ENCODE peak calls at places on chromosomes 16 and 17, in eight cellular contexts. One of them, this sample, is unnamed.

GRCh38 chr17:44981221-44981968 is 13.3 kb upstream of the C1QL1 start:
- DNase-seq in hepatocyte: peak
- DNase-seq in lower lobe of right lung: no peak
- DNase-seq in tibial artery: no peak
- DNase-seq in PC-9: peak
- DNase-seq in DND-41: no peak
- DNase-seq in thoracic aorta: no peak
- DNase-seq in fibroblast of lung: peak
- DNase-seq in this sample: peak

GRCh38 chr16:6682142-6682811 is 650.4 kb upstream of the RBFOX1 start:
- DNase-seq in hepatocyte: peak
- DNase-seq in lower lobe of right lung: peak
- DNase-seq in tibial artery: peak
- DNase-seq in PC-9: no peak
- DNase-seq in DND-41: peak
- DNase-seq in thoracic aorta: no peak
- DNase-seq in fibroblast of lung: no peak
- DNase-seq in this sample: no peak

GRCh38 chr17:4968166-4968915 is 724 bp upstream of the SPAG7 start:
- DNase-seq in hepatocyte: peak
- DNase-seq in lower lobe of right lung: no peak
- DNase-seq in tibial artery: no peak
- DNase-seq in PC-9: peak
- DNase-seq in DND-41: no peak
- DNase-seq in thoracic aorta: no peak
- DNase-seq in fibroblast of lung: no peak
- DNase-seq in this sample: no peak

GRCh38 chr17:32142857-32143524 is 689 bp downstream of the RHOT1 start:
- DNase-seq in hepatocyte: peak
- DNase-seq in lower lobe of right lung: peak
- DNase-seq in tibial artery: peak
- DNase-seq in PC-9: peak
- DNase-seq in DND-41: peak
- DNase-seq in thoracic aorta: no peak
- DNase-seq in fibroblast of lung: peak
- DNase-seq in this sample: peak

GRCh38 chr17:44049294-44050080 is 17.0 kb downstream of the LSM12 start:
- DNase-seq in hepatocyte: no peak
- DNase-seq in lower lobe of right lung: no peak
- DNase-seq in tibial artery: no peak
- DNase-seq in PC-9: no peak
- DNase-seq in DND-41: no peak
- DNase-seq in thoracic aorta: no peak
- DNase-seq in fibroblast of lung: no peak
- DNase-seq in this sample: no peak

GRCh38 chr17:44599298-44600175 is 42.3 kb downstream of the FZD2 start:
- DNase-seq in hepatocyte: peak
- DNase-seq in lower lobe of right lung: no peak
- DNase-seq in tibial artery: peak
- DNase-seq in PC-9: peak
- DNase-seq in DND-41: no peak
- DNase-seq in thoracic aorta: peak
- DNase-seq in fibroblast of lung: peak
- DNase-seq in this sample: peak

GRCh38 chr17:27296427-27296979 is 2.6 kb downstream of the WSB1 start:
- DNase-seq in hepatocyte: peak
- DNase-seq in lower lobe of right lung: no peak
- DNase-seq in tibial artery: no peak
- DNase-seq in PC-9: peak
- DNase-seq in DND-41: no peak
- DNase-seq in thoracic aorta: no peak
- DNase-seq in fibroblast of lung: peak
- DNase-seq in this sample: peak

GRCh38 chr17:77466596-77467223 is 325.9 kb downstream of the SEC14L1 start:
- DNase-seq in hepatocyte: no peak
- DNase-seq in lower lobe of right lung: no peak
- DNase-seq in tibial artery: no peak
- DNase-seq in PC-9: no peak
- DNase-seq in DND-41: no peak
- DNase-seq in thoracic aorta: no peak
- DNase-seq in fibroblast of lung: no peak
- DNase-seq in this sample: no peak

GRCh38 chr17:75044716-75045115 is 2.1 kb downstream of the ATP5PD start:
- DNase-seq in hepatocyte: no peak
- DNase-seq in lower lobe of right lung: no peak
- DNase-seq in tibial artery: no peak
- DNase-seq in PC-9: no peak
- DNase-seq in DND-41: no peak
- DNase-seq in thoracic aorta: no peak
- DNase-seq in fibroblast of lung: no peak
- DNase-seq in this sample: no peak

GRCh38 chr16:5011637-5012036 is 22.1 kb downstream of the NAGPA start:
- DNase-seq in hepatocyte: no peak
- DNase-seq in lower lobe of right lung: no peak
- DNase-seq in tibial artery: no peak
- DNase-seq in PC-9: no peak
- DNase-seq in DND-41: no peak
- DNase-seq in thoracic aorta: no peak
- DNase-seq in fibroblast of lung: no peak
- DNase-seq in this sample: no peak

GRCh38 chr17:8997994-8998628 is 23.2 kb upstream of the NTN1 start:
- DNase-seq in hepatocyte: peak
- DNase-seq in lower lobe of right lung: peak
- DNase-seq in tibial artery: peak
- DNase-seq in PC-9: no peak
- DNase-seq in DND-41: peak
- DNase-seq in thoracic aorta: no peak
- DNase-seq in fibroblast of lung: peak
- DNase-seq in this sample: peak

GRCh38 chr16:81885976-81886586 is 107.0 kb downstream of the PLCG2 start:
- DNase-seq in hepatocyte: peak
- DNase-seq in lower lobe of right lung: no peak
- DNase-seq in tibial artery: no peak
- DNase-seq in PC-9: no peak
- DNase-seq in DND-41: peak
- DNase-seq in thoracic aorta: no peak
- DNase-seq in fibroblast of lung: peak
- DNase-seq in this sample: peak
- TF ChIP-seq CTCF in hepatocyte: peak
- TF ChIP-seq CTCF in lower lobe of right lung: peak
- TF ChIP-seq CTCF in tibial artery: peak
- TF ChIP-seq CTCF in PC-9: peak
- TF ChIP-seq CTCF in DND-41: peak
- TF ChIP-seq CTCF in thoracic aorta: no peak
- TF ChIP-seq CTCF in fibroblast of lung: peak
- TF ChIP-seq CTCF in this sample: peak

GRCh38 chr17:39000021-39000601 is 32.9 kb upstream of the FBXO47 start:
- DNase-seq in hepatocyte: no peak
- DNase-seq in lower lobe of right lung: no peak
- DNase-seq in tibial artery: no peak
- DNase-seq in PC-9: no peak
- DNase-seq in DND-41: no peak
- DNase-seq in thoracic aorta: no peak
- DNase-seq in fibroblast of lung: no peak
- DNase-seq in this sample: no peak

GRCh38 chr17:39002991-39003715 is 36.0 kb upstream of the FBXO47 start:
- DNase-seq in hepatocyte: no peak
- DNase-seq in lower lobe of right lung: peak
- DNase-seq in tibial artery: peak
- DNase-seq in PC-9: no peak
- DNase-seq in DND-41: no peak
- DNase-seq in thoracic aorta: no peak
- DNase-seq in fibroblast of lung: peak
- DNase-seq in this sample: peak

GRCh38 chr17:38996660-38997337 is 29.6 kb upstream of the FBXO47 start:
- DNase-seq in hepatocyte: no peak
- DNase-seq in lower lobe of right lung: no peak
- DNase-seq in tibial artery: no peak
- DNase-seq in PC-9: no peak
- DNase-seq in DND-41: no peak
- DNase-seq in thoracic aorta: no peak
- DNase-seq in fibroblast of lung: peak
- DNase-seq in this sample: no peak

GRCh38 chr17:39001703-39002637 is 34.8 kb upstream of the FBXO47 start:
- DNase-seq in hepatocyte: no peak
- DNase-seq in lower lobe of right lung: peak
- DNase-seq in tibial artery: peak
- DNase-seq in PC-9: peak
- DNase-seq in DND-41: no peak
- DNase-seq in thoracic aorta: peak
- DNase-seq in fibroblast of lung: peak
- DNase-seq in this sample: peak
- H3K4me3 ChIP-seq in hepatocyte: no peak
- H3K4me3 ChIP-seq in lower lobe of right lung: peak
- H3K4me3 ChIP-seq in tibial artery: peak
- H3K4me3 ChIP-seq in PC-9: peak
- H3K4me3 ChIP-seq in DND-41: no peak
- H3K4me3 ChIP-seq in thoracic aorta: no peak
- H3K4me3 ChIP-seq in fibroblast of lung: no peak
- H3K4me3 ChIP-seq in this sample: peak

GRCh38 chr17:56045907-56046306 is 107.4 kb upstream of the ANKFN1 start:
- DNase-seq in hepatocyte: no peak
- DNase-seq in lower lobe of right lung: no peak
- DNase-seq in tibial artery: no peak
- DNase-seq in PC-9: no peak
- DNase-seq in DND-41: no peak
- DNase-seq in thoracic aorta: no peak
- DNase-seq in fibroblast of lung: no peak
- DNase-seq in this sample: no peak
- TF ChIP-seq CTCF in hepatocyte: no peak
- TF ChIP-seq CTCF in lower lobe of right lung: no peak
- TF ChIP-seq CTCF in tibial artery: no peak
- TF ChIP-seq CTCF in PC-9: no peak
- TF ChIP-seq CTCF in DND-41: no peak
- TF ChIP-seq CTCF in thoracic aorta: no peak
- TF ChIP-seq CTCF in fibroblast of lung: no peak
- TF ChIP-seq CTCF in this sample: no peak

DNA sequence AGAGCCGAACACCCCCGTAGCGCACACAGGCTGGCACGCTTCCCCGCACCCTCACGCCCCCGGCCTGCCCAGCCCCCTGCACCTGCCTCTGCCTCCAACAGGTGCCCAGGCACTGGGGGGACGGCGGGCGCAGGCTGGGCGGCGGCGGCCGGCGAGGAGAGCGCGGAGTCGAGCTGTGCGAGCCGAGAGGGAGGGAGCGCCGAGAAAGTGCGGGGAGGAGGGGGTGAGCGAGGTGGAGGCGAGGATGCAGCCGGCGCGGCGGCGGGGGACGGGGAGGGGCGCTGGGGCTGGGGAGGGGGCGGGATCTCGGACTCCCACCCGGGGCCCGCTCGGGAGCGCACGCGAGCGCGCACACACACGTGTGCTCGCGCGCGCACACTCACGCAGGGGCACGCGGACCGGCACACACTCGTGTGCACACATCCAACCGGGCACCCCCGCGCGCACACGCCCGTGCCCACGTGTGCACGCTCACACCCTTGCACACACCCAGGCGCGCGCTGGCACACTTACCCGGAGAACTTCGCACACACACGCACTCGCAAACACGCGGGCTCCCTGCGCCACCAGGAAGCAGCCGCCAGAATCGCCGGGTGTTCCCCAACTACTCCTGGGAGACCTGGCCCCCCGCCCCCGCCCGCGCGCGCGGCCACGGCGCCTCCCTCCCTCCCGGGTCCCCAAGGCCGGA is at the start of gene DOC2A:
- DNase-seq in hepatocyte: peak
- DNase-seq in lower lobe of right lung: no peak
- DNase-seq in tibial artery: no peak
- DNase-seq in PC-9: no peak
- DNase-seq in DND-41: peak
- DNase-seq in thoracic aorta: no peak
- DNase-seq in fibroblast of lung: no peak
- DNase-seq in this sample: no peak
- H3K4me3 ChIP-seq in hepatocyte: peak
- H3K4me3 ChIP-seq in lower lobe of right lung: peak
- H3K4me3 ChIP-seq in tibial artery: peak
- H3K4me3 ChIP-seq in PC-9: peak
- H3K4me3 ChIP-seq in DND-41: peak
- H3K4me3 ChIP-seq in thoracic aorta: peak
- H3K4me3 ChIP-seq in fibroblast of lung: peak
- H3K4me3 ChIP-seq in this sample: peak

GRCh38 chr16:20740007-20740883 is 1.4 kb downstream of the THUMPD1 start:
- DNase-seq in hepatocyte: no peak
- DNase-seq in lower lobe of right lung: no peak
- DNase-seq in tibial artery: no peak
- DNase-seq in PC-9: no peak
- DNase-seq in DND-41: peak
- DNase-seq in thoracic aorta: no peak
- DNase-seq in fibroblast of lung: peak
- DNase-seq in this sample: peak
- TF ChIP-seq CTCF in hepatocyte: peak
- TF ChIP-seq CTCF in lower lobe of right lung: peak
- TF ChIP-seq CTCF in tibial artery: peak
- TF ChIP-seq CTCF in PC-9: peak
- TF ChIP-seq CTCF in DND-41: peak
- TF ChIP-seq CTCF in thoracic aorta: peak
- TF ChIP-seq CTCF in fibroblast of lung: peak
- TF ChIP-seq CTCF in this sample: peak

This sample was measured in fibroblast of mammary gland.